ENCODE peak calls at places on chromosomes 13 and 19, in six cellular contexts. T, P, I, M, E and A are unnamed samples.

GRCh38 chr13:63455938-63456337 is 2040.3 kb upstream of the PCDH20 start:
- DNase-seq in T (no peak), P (no peak), I (no peak), M (no peak), E (no peak), A (no peak)

GRCh38 chr19:7789447-7789846 is 26.4 kb downstream of the CLEC4M start:
- DNase-seq in T (no peak), P (no peak), I (no peak), M (peak), E (no peak), A (no peak)

GRCh38 chr19:31448221-31448657 is 99.0 kb upstream of the TSHZ3 start:
- DNase-seq in T (peak), P (peak), I (no peak), M (peak), E (no peak), A (no peak)

GRCh38 chr19:4371898-4372629 is 28.3 kb downstream of the SH3GL1 start:
- DNase-seq in T (no peak), P (no peak), I (no peak), M (no peak), E (no peak), A (no peak)

GRCh38 chr13:34401741-34402140 is 540.3 kb upstream of the NBEA start:
- DNase-seq in T (no peak), P (no peak), I (no peak), M (no peak), E (no peak), A (no peak)

GRCh38 chr19:22256856-22257255 is 29.4 kb upstream of the ZNF729 start:
- DNase-seq in T (no peak), P (no peak), I (no peak), M (no peak), E (no peak), A (no peak)

GRCh38 chr19:27746691-27747380 is 1466.1 kb downstream of the UQCRFS1 start:
- DNase-seq in T (peak), P (peak), I (no peak), M (peak), E (peak), A (peak)

GRCh38 chr13:106318941-106319411 is 216.5 kb downstream of the EFNB2 start:
- DNase-seq in T (peak), P (peak), I (peak), M (no peak), E (no peak), A (no peak)

GRCh38 chr19:38684862-38685665 is 37.6 kb downstream of the ACTN4 start:
- DNase-seq in T (no peak), P (no peak), I (no peak), M (no peak), E (no peak), A (no peak)

GRCh38 chr19:38682872-38683392 is 35.5 kb downstream of the ACTN4 start:
- DNase-seq in T (no peak), P (no peak), I (no peak), M (no peak), E (no peak), A (no peak)

GRCh38 chr19:38684078-38684861 is 36.8 kb downstream of the ACTN4 start:
- DNase-seq in T (peak), P (peak), I (peak), M (peak), E (no peak), A (peak)

GRCh38 chr19:38682195-38682867 is 34.9 kb downstream of the ACTN4 start:
- DNase-seq in T (no peak), P (no peak), I (no peak), M (no peak), E (no peak), A (no peak)

GRCh38 chr19:38683393-38684077 is 36.1 kb downstream of the ACTN4 start:
- DNase-seq in T (peak), P (peak), I (peak), M (peak), E (peak), A (peak)
- TF ChIP-seq POLR2A in T (peak), P (no peak), I (no peak), M (peak), E (peak), A (peak)

GRCh38 chr19:40224342-40225148 is 1.9 kb downstream of the CCNP start:
- DNase-seq in T (no peak), P (no peak), I (no peak), M (no peak), E (no peak), A (no peak)

GRCh38 chr19:40228863-40229262 is 2.4 kb upstream of the CCNP start:
- DNase-seq in T (no peak), P (no peak), I (no peak), M (no peak), E (no peak), A (no peak)

GRCh38 chr19:40228371-40228770 is 1.9 kb upstream of the CCNP start:
- DNase-seq in T (no peak), P (no peak), I (no peak), M (no peak), E (no peak), A (no peak)

GRCh38 chr19:40223135-40223822 is 3.2 kb downstream of the CCNP start:
- DNase-seq in T (no peak), P (no peak), I (no peak), M (peak), E (no peak), A (no peak)

DNA sequence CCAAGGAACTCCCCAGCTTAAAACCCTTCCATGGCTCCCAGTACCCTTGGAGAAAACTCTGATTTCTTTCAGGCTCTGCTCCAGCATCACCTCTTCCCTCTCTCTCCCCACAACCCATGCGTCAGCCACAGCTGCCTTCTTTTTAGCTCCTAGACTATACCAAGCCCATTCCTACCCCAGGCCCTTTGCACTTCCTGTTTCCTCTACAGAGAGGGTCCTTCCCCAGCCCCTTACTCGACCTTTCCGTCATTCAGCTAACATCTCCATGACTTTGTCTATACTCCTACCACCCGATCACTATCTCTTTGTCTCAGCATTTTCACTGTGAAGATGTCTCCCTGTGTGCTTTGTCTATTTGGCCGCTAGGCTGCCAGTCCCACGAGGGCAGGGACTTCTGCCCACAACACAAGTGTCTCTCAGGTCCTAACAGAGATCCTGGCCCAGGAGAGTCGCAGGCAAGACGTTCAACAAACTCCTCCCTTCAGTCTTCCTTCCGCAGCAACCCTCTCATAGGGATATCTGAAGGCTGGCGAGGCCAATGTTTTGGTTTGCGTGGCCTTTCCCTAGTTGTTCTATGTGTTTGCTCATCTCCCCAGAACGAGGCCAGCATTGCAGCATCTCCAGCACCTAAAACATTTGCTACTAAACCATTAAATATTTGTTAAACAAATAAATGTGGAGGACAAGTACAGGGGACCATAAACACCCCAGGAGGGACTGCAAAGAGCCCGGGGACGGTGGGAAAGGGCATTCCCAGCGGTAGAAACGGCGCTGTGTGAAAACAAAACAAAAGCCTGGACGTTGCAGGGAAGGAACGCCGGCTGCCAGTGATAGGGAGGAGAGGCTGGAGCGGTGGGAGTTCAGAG is 816 bp downstream of the CCNP start:
- DNase-seq in T (peak), P (no peak), I (no peak), M (no peak), E (no peak), A (no peak)
- H3K4me3 ChIP-seq in T (peak), P (no peak), I (no peak), M (peak), E (peak), A (peak)

DNA sequence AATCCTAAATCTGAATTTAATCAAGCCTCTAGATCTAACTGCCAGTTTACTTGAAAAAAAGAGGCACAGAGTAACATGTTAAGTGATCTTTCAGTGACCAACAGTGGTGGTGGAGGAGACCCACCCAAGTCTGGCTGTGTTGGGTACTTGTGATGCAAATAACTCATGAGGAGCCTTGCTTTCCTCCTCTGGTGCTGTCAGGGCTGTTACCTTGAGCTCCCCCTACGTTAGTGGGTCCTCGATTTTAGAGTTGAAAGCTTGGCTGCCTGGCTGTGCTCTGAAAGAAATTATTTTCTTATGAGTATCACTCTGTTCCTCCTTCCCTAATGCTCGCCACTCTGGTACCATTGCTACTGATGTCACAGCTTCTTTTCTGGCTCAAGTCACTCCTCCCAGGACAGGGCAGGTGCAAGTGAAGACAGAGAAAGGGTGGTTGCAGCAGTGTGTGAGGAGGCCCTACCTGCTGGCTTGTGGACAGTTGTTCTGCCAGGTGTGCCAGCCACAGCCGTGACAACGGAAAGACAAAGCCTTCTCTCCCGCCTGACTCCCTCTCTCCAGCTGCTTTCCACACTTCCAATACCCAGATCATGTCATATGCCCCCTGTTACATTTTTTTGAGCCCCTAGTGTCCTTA is 6.5 kb upstream of the SUPT20H start:
- DNase-seq in T (no peak), P (no peak), I (no peak), M (no peak), E (no peak), A (no peak)
- H3K27ac ChIP-seq in T (no peak), P (no peak), I (no peak), M (no peak), E (no peak), A (no peak)

DNA sequence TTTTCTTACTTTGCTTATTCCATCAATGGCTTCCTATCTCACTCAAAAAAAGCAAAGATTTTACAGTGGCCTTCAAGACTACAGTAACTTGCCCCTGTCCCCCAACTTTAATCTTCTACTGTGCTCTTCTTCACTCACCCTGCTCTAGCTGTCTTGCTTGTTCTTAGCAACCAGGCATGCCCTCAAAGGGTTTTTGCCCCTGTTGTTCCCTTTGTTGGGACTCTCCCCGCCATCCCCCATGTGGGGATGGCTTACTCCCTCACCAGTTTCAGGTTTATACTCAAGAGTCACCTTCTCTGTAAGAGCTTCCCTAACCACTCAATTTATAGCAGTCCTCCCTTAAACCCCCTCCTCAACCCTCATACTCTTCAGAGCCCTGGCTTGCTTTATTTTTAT is 5.4 kb downstream of the MTMR6 start:
- DNase-seq in T (no peak), P (no peak), I (no peak), M (no peak), E (no peak), A (no peak)
- TF ChIP-seq POLR2A in T (no peak), P (no peak), I (no peak), M (no peak), E (no peak), A (no peak)